ENCODE peak calls at places on chromosomes 1 and 21, in five cellular contexts. N is ACHN, G is gastrocnemius medialis, J is body of pancreas, T is RKO. S is an unnamed sample.

GRCh38 chr1:58575831-58576726 is 973 bp downstream of the TACSTD2 start:
- DNase-seq in N (no peak), G (no peak), J (peak), T (no peak), S (no peak)

GRCh38 chr1:161791889-161792655 is 26.0 kb downstream of the ATF6 start:
- DNase-seq in N (no peak), G (no peak), J (no peak), T (no peak), S (no peak)

GRCh38 chr1:215018555-215018954 is 64.0 kb upstream of the KCNK2 start:
- DNase-seq in N (no peak), G (no peak), J (no peak), T (no peak), S (no peak)

GRCh38 chr1:211469938-211470529 is 21.9 kb downstream of the RD3 start:
- DNase-seq in N (peak), G (peak), J (peak), T (peak), S (peak)

GRCh38 chr1:153288634-153289275 is 24.0 kb downstream of the PGLYRP3 start:
- DNase-seq in N (peak), G (no peak), J (no peak), T (no peak), S (peak)

GRCh38 chr1:42784946-42785693 is at the start of gene TMEM269:
- DNase-seq in N (no peak), G (no peak), J (peak), T (no peak), S (no peak)

GRCh38 chr1:184691719-184692324 is 62.8 kb downstream of the EDEM3 start:
- DNase-seq in N (peak), G (no peak), J (no peak), T (peak), S (no peak)

GRCh38 chr1:201769966-201770365 is 59.0 kb upstream of the IPO9 start:
- DNase-seq in N (no peak), G (no peak), J (no peak), T (no peak), S (no peak)

GRCh38 chr1:5490640-5491039 is 501.6 kb downstream of the NPHP4 start:
- DNase-seq in N (no peak), G (no peak), J (no peak), T (no peak), S (no peak)

GRCh38 chr1:47323475-47324105 is 9.6 kb upstream of the STIL start:
- DNase-seq in N (no peak), G (no peak), J (no peak), T (no peak), S (no peak)

GRCh38 chr1:109765483-109765815 is 1.7 kb upstream of the EPS8L3 start:
- DNase-seq in N (no peak), G (no peak), J (no peak), T (no peak), S (peak)

GRCh38 chr1:165888552-165888920 is 61.1 kb downstream of the UCK2 start:
- DNase-seq in N (no peak), G (no peak), J (no peak), T (no peak), S (no peak)

GRCh38 chr21:45003331-45004058 is 63.7 kb downstream of the SLX9 start:
- DNase-seq in N (no peak), G (no peak), J (peak), T (no peak), S (no peak)

GRCh38 chr1:98920441-98921110 is 84.1 kb downstream of the PLPPR5 start:
- DNase-seq in N (peak), G (no peak), J (no peak), T (peak), S (no peak)

GRCh38 chr1:52346653-52347052 is 19.4 kb downstream of the CC2D1B start:
- DNase-seq in N (no peak), G (no peak), J (no peak), T (no peak), S (no peak)

GRCh38 chr1:21653744-21654100 is 15.4 kb downstream of the RAP1GAP start:
- DNase-seq in N (no peak), G (no peak), J (peak), T (no peak), S (no peak)

GRCh38 chr1:119506941-119507340 is at the start of gene HSD3B1:
- DNase-seq in N (no peak), G (no peak), J (no peak), T (no peak), S (no peak)

GRCh38 chr1:11720523-11720922 is 15.4 kb upstream of the AGTRAP start:
- DNase-seq in N (no peak), G (no peak), J (no peak), T (no peak), S (no peak)

GRCh38 chr1:225866981-225867380 is 15.2 kb downstream of the TMEM63A start:
- DNase-seq in N (no peak), G (no peak), J (no peak), T (no peak), S (no peak)

S was measured in left colon.